ENCODE peak calls at places on chromosome 3, in five cellular contexts. One of them, this sample, is unnamed.
A peak's percentile ranks its signal among the peaks of the same experiment; 100 is the strongest.

GRCh38 chr3:183587337-183587736 is 31.8 kb upstream of the KLHL6 start:
- DNase-seq in RKO: no peak
- DNase-seq in substantia nigra: no peak
- DNase-seq in pancreas: no peak
- DNase-seq in NCI-H1092: no peak
- DNase-seq in this sample: no peak

GRCh38 chr3:156685752-156686151 is 11.4 kb downstream of the TIPARP start:
- DNase-seq in NCI-H1092: no peak
- DNase-seq in substantia nigra: no peak
- DNase-seq in RKO: no peak
- DNase-seq in pancreas: no peak
- DNase-seq in this sample: no peak

GRCh38 chr3:46537316-46537715 is 28.8 kb downstream of the LRRC2 start:
- DNase-seq in NCI-H1092: no peak
- DNase-seq in pancreas: no peak
- DNase-seq in RKO: no peak
- DNase-seq in substantia nigra: no peak
- DNase-seq in this sample: no peak

GRCh38 chr3:160098946-160099626 is 110.5 kb downstream of the IL12A start:
- DNase-seq in RKO: no peak
- DNase-seq in pancreas: no peak
- DNase-seq in NCI-H1092: no peak
- DNase-seq in substantia nigra: no peak
- DNase-seq in this sample: no peak

GRCh38 chr3:177468331-177468730 is 271.0 kb upstream of the TBL1XR1 start:
- DNase-seq in RKO: no peak
- DNase-seq in NCI-H1092: no peak
- DNase-seq in pancreas: no peak
- DNase-seq in substantia nigra: no peak
- DNase-seq in this sample: no peak

GRCh38 chr3:157248590-157249425 is 88.9 kb upstream of the CCNL1 start:
- DNase-seq in substantia nigra: no peak
- DNase-seq in RKO: peak; percentile 43
- DNase-seq in pancreas: peak; percentile 41
- DNase-seq in NCI-H1092: no peak
- DNase-seq in this sample: peak; percentile 97

GRCh38 chr3:109224333-109224732 is 87.8 kb downstream of the C3orf85 start:
- DNase-seq in substantia nigra: no peak
- DNase-seq in NCI-H1092: no peak
- DNase-seq in RKO: peak; percentile 4
- DNase-seq in pancreas: peak; percentile 28
- DNase-seq in this sample: peak; percentile 69

GRCh38 chr3:197555281-197556261 is at the start of gene BDH1:
- DNase-seq in RKO: peak; percentile 70
- DNase-seq in pancreas: peak; percentile 84
- DNase-seq in NCI-H1092: peak; percentile 61
- DNase-seq in substantia nigra: peak; percentile 59
- DNase-seq in this sample: peak; percentile 20

GRCh38 chr3:189322339-189322738 is 150.6 kb downstream of the TPRG1 start:
- DNase-seq in pancreas: no peak
- DNase-seq in RKO: no peak
- DNase-seq in NCI-H1092: no peak
- DNase-seq in substantia nigra: no peak
- DNase-seq in this sample: no peak

GRCh38 chr3:72337480-72337855 is 510.8 kb downstream of the SHQ1 start:
- DNase-seq in pancreas: no peak
- DNase-seq in NCI-H1092: no peak
- DNase-seq in substantia nigra: no peak
- DNase-seq in RKO: no peak
- DNase-seq in this sample: no peak

GRCh38 chr3:72145506-72146380 is 360.8 kb upstream of the PROK2 start:
- DNase-seq in RKO: no peak
- DNase-seq in pancreas: no peak
- DNase-seq in substantia nigra: no peak
- DNase-seq in NCI-H1092: no peak
- DNase-seq in this sample: no peak

GRCh38 chr3:125061170-125061569 is 5.4 kb upstream of the HEG1 start:
- DNase-seq in pancreas: no peak
- DNase-seq in substantia nigra: no peak
- DNase-seq in NCI-H1092: no peak
- DNase-seq in RKO: no peak
- DNase-seq in this sample: no peak

GRCh38 chr3:138862924-138863775 is 28.4 kb upstream of the PIK3CB start:
- DNase-seq in NCI-H1092: no peak
- DNase-seq in RKO: peak; percentile 54
- DNase-seq in substantia nigra: no peak
- DNase-seq in pancreas: peak; percentile 70
- DNase-seq in this sample: peak; percentile 66

GRCh38 chr3:185645596-185646381 is 59.7 kb downstream of the SENP2 start:
- DNase-seq in substantia nigra: no peak
- DNase-seq in RKO: no peak
- DNase-seq in NCI-H1092: no peak
- DNase-seq in pancreas: no peak
- DNase-seq in this sample: no peak

GRCh38 chr3:107938128-107938527 is 152.7 kb downstream of the CD47 start:
- DNase-seq in NCI-H1092: no peak
- DNase-seq in RKO: no peak
- DNase-seq in substantia nigra: no peak
- DNase-seq in pancreas: no peak
- DNase-seq in this sample: peak; percentile 72

GRCh38 chr3:131397889-131398288 is 16.3 kb downstream of the NUDT16 start:
- DNase-seq in RKO: no peak
- DNase-seq in pancreas: no peak
- DNase-seq in substantia nigra: no peak
- DNase-seq in NCI-H1092: no peak
- DNase-seq in this sample: peak; percentile 17

GRCh38 chr3:42014949-42015533 is 53.1 kb upstream of the ULK4 start:
- DNase-seq in pancreas: peak; percentile 53
- DNase-seq in RKO: no peak
- DNase-seq in substantia nigra: no peak
- DNase-seq in NCI-H1092: peak; percentile 63
- DNase-seq in this sample: no peak

GRCh38 chr3:37221407-37221806 is 47.0 kb upstream of the LRRFIP2 start:
- DNase-seq in substantia nigra: no peak
- DNase-seq in RKO: peak; percentile 48
- DNase-seq in pancreas: no peak
- DNase-seq in NCI-H1092: no peak
- DNase-seq in this sample: peak; percentile 52

GRCh38 chr3:172512363-172512762 is 10.9 kb downstream of the TNFSF10 start:
- DNase-seq in NCI-H1092: no peak
- DNase-seq in substantia nigra: no peak
- DNase-seq in pancreas: no peak
- DNase-seq in RKO: no peak
- DNase-seq in this sample: no peak

GRCh38 chr3:195849322-195850074 is 37.8 kb upstream of the MUC4 start:
- DNase-seq in NCI-H1092: no peak
- DNase-seq in RKO: no peak
- DNase-seq in substantia nigra: no peak
- DNase-seq in pancreas: peak; percentile 86
- DNase-seq in this sample: no peak

GRCh38 chr3:125381314-125381713 is 6.2 kb upstream of the ZNF148 start:
- DNase-seq in pancreas: no peak
- DNase-seq in RKO: no peak
- DNase-seq in substantia nigra: no peak
- DNase-seq in NCI-H1092: no peak
- DNase-seq in this sample: no peak

GRCh38 chr3:16484216-16484615 is 29.3 kb downstream of the RFTN1 start:
- DNase-seq in substantia nigra: no peak
- DNase-seq in pancreas: no peak
- DNase-seq in RKO: no peak
- DNase-seq in NCI-H1092: no peak
- DNase-seq in this sample: no peak

GRCh38 chr3:133991637-133992036 is 38.1 kb downstream of the SLCO2A1 start:
- DNase-seq in substantia nigra: no peak
- DNase-seq in NCI-H1092: no peak
- DNase-seq in RKO: no peak
- DNase-seq in pancreas: no peak
- DNase-seq in this sample: no peak

This sample was measured in SK-MEL-5.